ENCODE peak calls at places on chromosomes 1 and 21, in seven cellular contexts. R, Q, U, V, F, C and M are unnamed samples.

GRCh38 chr1:91092503-91092902 is 70.7 kb upstream of the ZNF644 start:
- DNase-seq in Q (no peak), V (no peak), C (no peak), R (no peak), F (no peak), U (no peak), M (no peak)

GRCh38 chr1:151158751-151159251 is 2.4 kb downstream of the TNFAIP8L2 start:
- DNase-seq in U (peak), C (peak), F (no peak), V (no peak), R (no peak), Q (no peak), M (no peak)

GRCh38 chr1:60848583-60849188 is 233.7 kb upstream of the NFIA start:
- DNase-seq in R (no peak), C (no peak), V (no peak), Q (peak), U (no peak), F (peak), M (no peak)

GRCh38 chr1:79391896-79392295 is 385.4 kb upstream of the ADGRL4 start:
- DNase-seq in U (no peak), R (no peak), C (no peak), V (no peak), F (peak), Q (no peak), M (no peak)

GRCh38 chr1:208931936-208932335 is 651.6 kb upstream of the CAMK1G start:
- DNase-seq in Q (no peak), C (no peak), F (no peak), R (no peak), V (no peak), U (no peak), M (no peak)

GRCh38 chr21:38277501-38278111 is 20.8 kb downstream of the KCNJ15 start:
- DNase-seq in V (no peak), Q (peak), U (peak), C (no peak), R (peak), F (peak), M (no peak)

GRCh38 chr21:38470762-38471161 is 27.5 kb downstream of the ERG start:
- DNase-seq in U (no peak), C (no peak), V (no peak), R (no peak), Q (peak), F (no peak), M (no peak)

GRCh38 chr1:157925419-157926166 is 67.9 kb upstream of the KIRREL1 start:
- DNase-seq in C (no peak), R (no peak), F (no peak), Q (no peak), V (no peak), U (no peak), M (no peak)

GRCh38 chr1:201661823-201662213 is 122.9 kb downstream of the NAV1 start:
- DNase-seq in Q (no peak), F (no peak), R (no peak), C (no peak), U (no peak), V (no peak), M (no peak)

GRCh38 chr1:211497489-211498045 is 5.6 kb upstream of the RD3 start:
- DNase-seq in Q (no peak), R (no peak), C (no peak), F (no peak), V (no peak), U (no peak), M (no peak)

GRCh38 chr1:16175610-16176553 is 20.0 kb upstream of the EPHA2 start:
- DNase-seq in F (peak), Q (peak), U (no peak), V (no peak), R (peak), C (peak), M (no peak)

GRCh38 chr1:57623791-57624538 is 200.1 kb upstream of the DAB1 start:
- DNase-seq in U (no peak), R (no peak), Q (no peak), C (peak), F (no peak), V (no peak), M (no peak)

GRCh38 chr21:38310619-38311018 is 53.8 kb downstream of the KCNJ15 start:
- DNase-seq in Q (peak), F (peak), V (no peak), R (no peak), C (no peak), U (no peak), M (no peak)

GRCh38 chr1:1264868-1265272 is 8.8 kb downstream of the UBE2J2 start:
- DNase-seq in V (no peak), R (no peak), Q (peak), C (peak), F (peak), U (peak), M (no peak)

GRCh38 chr1:198967566-198967965 is 328.7 kb downstream of the PTPRC start:
- DNase-seq in F (no peak), R (no peak), Q (no peak), V (no peak), C (no peak), U (no peak), M (no peak)

GRCh38 chr21:16554522-16554921 is 824.7 kb downstream of the USP25 start:
- DNase-seq in C (no peak), F (no peak), V (no peak), U (no peak), R (no peak), Q (no peak), M (no peak)

DNA sequence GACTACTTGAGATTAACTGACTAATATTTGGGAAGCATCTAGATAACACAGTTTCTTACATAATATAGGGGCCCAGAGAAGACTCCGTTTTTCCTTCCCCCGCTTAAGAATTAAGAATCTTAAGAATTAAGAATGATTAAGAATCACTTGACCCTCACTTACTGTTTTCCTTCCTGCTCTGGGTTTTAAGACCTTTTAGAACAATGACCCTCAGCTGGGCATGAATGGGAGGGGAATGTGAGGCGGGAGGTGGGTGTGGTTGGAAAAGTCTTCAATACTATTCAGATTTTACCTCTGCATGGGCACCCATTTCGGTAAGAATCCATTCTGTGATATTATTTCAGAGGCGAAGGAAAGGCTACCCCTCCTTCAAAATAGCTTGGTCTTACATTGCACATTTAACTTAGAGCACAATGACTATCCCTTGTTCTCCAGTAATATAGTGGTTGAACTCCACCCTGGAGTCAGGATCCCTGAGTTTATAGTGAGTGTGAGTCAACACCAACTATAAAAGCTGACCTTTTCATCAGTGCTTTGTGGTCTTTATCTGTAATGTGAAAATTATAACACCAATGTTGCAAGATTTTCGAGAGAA is 821.4 kb downstream of the USP25 start:
- DNase-seq in U (no peak), Q (no peak), C (no peak), R (no peak), V (no peak), F (no peak), M (no peak)
- TF ChIP-seq CTCF in U (no peak), Q (no peak), C (no peak), R (no peak), V (no peak), F (no peak), M (no peak)

GRCh38 chr1:54272772-54273091 is 72.8 kb downstream of the MRPL37 start:
- DNase-seq in R (no peak), C (no peak), Q (no peak), U (no peak), V (no peak), F (no peak), M (no peak)
- TF ChIP-seq CTCF in R (no peak), C (no peak), Q (peak), U (no peak), V (no peak), F (no peak), M (no peak)

DNA sequence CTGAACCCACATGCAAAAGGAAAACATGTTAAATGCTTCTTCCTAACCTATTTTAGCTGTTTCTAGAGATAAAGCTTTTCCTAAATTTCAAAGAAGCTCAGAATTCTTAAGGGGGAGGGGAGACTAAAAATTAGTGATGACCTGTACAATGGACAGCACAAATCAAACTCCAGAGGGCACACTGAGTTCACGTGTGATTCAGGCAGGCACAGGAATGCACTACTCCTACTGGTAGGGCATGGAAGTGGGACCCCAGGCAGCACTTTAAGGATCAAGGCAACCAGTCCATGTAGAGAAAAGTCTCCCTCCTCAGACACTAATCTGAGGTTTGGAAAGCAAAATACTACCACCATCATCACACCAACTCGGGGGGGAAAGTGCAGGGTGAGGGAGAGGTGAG is 31.3 kb upstream of the CLCA4 start:
- DNase-seq in Q (peak), V (peak), F (no peak), U (no peak), C (peak), R (no peak), M (no peak)
- TF ChIP-seq CTCF in Q (peak), V (peak), F (peak), U (no peak), C (peak), R (no peak), M (no peak)

GRCh38 chr1:14857436-14858195 is 259.1 kb downstream of the KAZN start:
- DNase-seq in V (no peak), F (no peak), R (no peak), U (no peak), C (no peak), Q (no peak), M (no peak)

GRCh38 chr1:14866841-14867626 is 268.5 kb downstream of the KAZN start:
- DNase-seq in R (no peak), U (no peak), F (no peak), V (no peak), C (peak), Q (no peak), M (no peak)

DNA sequence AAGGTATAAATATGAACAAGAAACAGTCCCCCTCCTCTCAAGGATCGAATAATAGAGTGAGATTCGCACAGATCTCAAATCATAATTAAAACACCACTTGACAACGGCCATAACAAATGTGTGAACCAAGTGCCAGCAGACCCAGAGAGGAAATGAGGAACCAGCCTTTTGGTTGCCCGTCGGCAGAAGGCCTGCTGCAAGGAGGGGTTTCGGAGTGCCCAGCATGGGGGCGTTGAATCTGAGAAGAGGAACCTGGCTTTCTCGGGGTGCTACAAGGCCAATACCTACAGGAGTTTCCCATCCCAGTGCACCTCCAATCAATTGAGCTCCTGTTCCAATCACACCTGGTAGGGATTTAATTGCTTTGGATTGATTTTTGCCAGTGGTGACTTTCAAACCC is 263.6 kb downstream of the KAZN start:
- DNase-seq in U (no peak), F (no peak), V (no peak), Q (no peak), C (no peak), R (no peak), M (no peak)
- TF ChIP-seq CTCF in U (no peak), F (no peak), V (no peak), Q (no peak), C (no peak), R (no peak), M (no peak)

DNA sequence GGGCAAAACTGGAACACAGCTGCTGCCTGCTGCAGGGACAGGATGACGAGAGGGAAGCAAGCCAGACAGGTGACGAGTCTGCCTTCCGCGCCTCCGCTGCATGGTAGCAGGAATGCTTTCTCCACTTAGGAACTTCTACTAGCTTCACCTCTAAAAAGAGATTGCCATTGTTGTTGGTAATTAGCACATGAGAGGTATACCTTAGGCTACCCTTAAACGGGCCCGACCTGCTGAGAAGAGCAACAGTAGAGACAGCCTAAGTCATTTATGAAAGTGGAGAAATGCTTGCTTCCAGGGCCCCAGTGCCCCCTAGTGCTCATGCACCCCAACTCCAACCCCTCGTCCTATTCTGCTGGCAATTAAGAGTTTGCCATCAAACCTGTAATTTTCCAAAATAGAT is 96.9 kb upstream of the AKT3 start:
- DNase-seq in C (peak), V (peak), U (peak), F (no peak), R (no peak), Q (peak), M (peak)
- TF ChIP-seq CTCF in C (peak), V (peak), U (peak), F (peak), R (peak), Q (peak), M (peak)

DNA sequence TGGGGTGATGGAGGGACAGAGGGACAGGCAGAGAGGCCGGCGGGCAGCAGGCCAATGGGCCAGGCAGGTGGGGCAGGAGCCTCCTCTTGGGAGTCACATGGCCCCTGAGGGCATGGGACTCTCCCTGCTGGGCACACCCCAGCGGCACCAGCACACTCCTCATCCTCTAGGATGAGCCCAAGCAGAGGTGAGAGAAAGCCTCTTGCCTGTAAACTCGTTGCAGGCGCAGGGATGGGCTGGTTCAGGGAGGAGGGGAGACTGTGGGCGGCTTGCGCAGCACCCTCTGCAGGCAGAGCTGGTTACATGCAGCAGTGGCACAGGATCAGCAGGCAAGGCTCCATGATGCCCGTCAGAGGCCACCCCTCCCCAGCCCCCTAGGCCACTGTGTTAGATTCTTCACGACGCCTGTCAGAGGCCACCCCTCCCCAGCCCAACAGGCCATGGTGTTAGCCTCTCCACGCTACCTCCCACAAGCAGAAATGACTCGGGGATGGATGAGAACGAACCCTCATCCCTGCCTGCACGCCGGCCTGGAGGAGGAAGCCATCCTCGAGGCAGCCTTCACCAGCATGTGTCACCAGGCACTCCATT is 209.7 kb upstream of the VAMP3 start:
- DNase-seq in F (peak), C (peak), V (no peak), R (no peak), Q (no peak), U (peak), M (peak)
- TF ChIP-seq CTCF in F (peak), C (peak), V (peak), R (peak), Q (no peak), U (peak), M (no peak)